ENCODE peak calls at places on chromosomes 5 and 9, in ten cellular contexts. U, F, D, I, T, R, B, C, L and H are unnamed samples.

GRCh38 chr5:134592141-134592746 is 40.4 kb downstream of the SAR1B start:
- DNase-seq in U (peak), F (no peak), D (peak), I (no peak), T (no peak), R (no peak), B (no peak), C (no peak), L (no peak), H (peak)

GRCh38 chr5:138444774-138445546 is 6.1 kb downstream of the REEP2 start:
- DNase-seq in U (no peak), F (no peak), D (no peak), I (no peak), T (no peak), R (no peak), B (no peak), C (peak), L (peak), H (no peak)

GRCh38 chr9:107488400-107489143 is 997 bp downstream of the KLF4 start:
- DNase-seq in U (peak), F (no peak), D (peak), I (peak), T (peak), R (peak), B (peak), C (peak), L (peak), H (peak)

GRCh38 chr5:176943816-176944215 is 44.7 kb upstream of the HK3 start:
- DNase-seq in U (no peak), F (no peak), D (no peak), I (no peak), T (no peak), R (no peak), B (no peak), C (no peak), L (no peak), H (no peak)

GRCh38 chr5:98503582-98503981 is 269.9 kb upstream of the RGMB start:
- DNase-seq in U (no peak), F (no peak), D (no peak), I (no peak), T (no peak), R (no peak), B (no peak), C (no peak), L (no peak), H (no peak)

GRCh38 chr5:17785774-17786173 is 151.5 kb downstream of the TAF11L14 start:
- DNase-seq in U (no peak), F (no peak), D (no peak), I (no peak), T (no peak), R (no peak), B (no peak), C (no peak), L (no peak), H (no peak)

GRCh38 chr9:22813520-22813919 is 366.9 kb downstream of the DMRTA1 start:
- DNase-seq in U (no peak), F (no peak), D (peak), I (no peak), T (no peak), R (no peak), B (peak), C (no peak), L (peak), H (peak)

GRCh38 chr5:141845371-141845821 is 32.8 kb downstream of the PCDH1 start:
- DNase-seq in U (no peak), F (no peak), D (no peak), I (no peak), T (no peak), R (no peak), B (no peak), C (no peak), L (no peak), H (no peak)

DNA sequence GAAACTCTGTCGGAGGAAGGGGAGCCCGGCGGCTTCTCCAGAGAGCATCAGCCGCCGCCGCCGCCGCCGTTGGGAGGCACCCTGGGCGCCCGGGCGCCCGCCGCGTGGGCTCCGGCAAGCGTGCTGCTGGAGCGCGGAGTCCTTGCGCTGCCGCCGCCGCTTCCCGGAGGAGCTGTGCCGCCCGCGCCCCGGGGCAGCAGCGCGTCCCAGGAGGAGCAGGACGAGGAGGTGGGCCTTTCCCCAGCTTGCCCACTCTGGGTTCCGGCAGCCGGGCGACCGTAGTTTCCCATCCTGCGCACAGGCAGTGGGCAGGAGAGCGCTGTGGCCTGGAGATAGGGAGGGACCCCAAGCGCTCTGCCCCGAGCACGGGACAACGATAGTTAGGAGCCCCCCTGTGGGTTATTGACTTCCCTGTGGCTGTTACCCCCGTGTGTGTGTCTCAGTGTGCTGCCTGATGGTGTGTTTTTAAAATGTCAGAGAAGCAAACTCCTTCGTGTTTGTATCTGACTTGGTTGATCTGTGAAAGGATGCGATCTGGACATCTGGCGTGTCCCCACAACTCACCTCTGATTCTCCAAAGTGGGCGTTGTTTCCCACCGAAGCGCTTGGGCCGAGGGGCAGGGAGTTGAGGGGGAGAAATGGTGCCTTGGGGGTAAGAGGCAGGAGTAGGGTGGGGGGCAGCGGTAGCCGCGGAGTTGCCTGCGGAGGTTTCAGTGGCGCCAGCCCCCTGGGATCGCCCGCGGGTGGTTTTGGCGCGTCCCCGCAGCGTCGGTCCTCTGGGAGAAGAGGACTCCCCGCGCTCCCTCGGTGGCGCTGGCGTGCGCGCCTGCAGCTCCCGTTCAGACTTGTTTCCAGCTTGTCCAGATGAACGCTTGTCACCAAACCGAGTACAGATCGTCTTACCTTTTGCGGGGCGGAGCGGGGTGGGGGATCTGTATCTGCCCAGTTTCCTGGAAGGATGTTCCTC is 881 bp downstream of the MAST4 start:
- DNase-seq in U (no peak), F (no peak), D (peak), I (peak), T (peak), R (peak), B (peak), C (no peak), L (peak), H (peak)
- TF ChIP-seq CTCF in U (no peak), F (no peak), D (peak), I (no peak), T (no peak), R (no peak), B (no peak), C (no peak), L (no peak), H (peak)

GRCh38 chr9:125893277-125893676 is 146.1 kb downstream of the PBX3 start:
- DNase-seq in U (no peak), F (no peak), D (no peak), I (no peak), T (no peak), R (no peak), B (no peak), C (no peak), L (no peak), H (no peak)

GRCh38 chr9:125897481-125897880 is 150.3 kb downstream of the PBX3 start:
- DNase-seq in U (no peak), F (no peak), D (no peak), I (no peak), T (no peak), R (no peak), B (no peak), C (no peak), L (no peak), H (no peak)

GRCh38 chr9:125896964-125897363 is 149.8 kb downstream of the PBX3 start:
- DNase-seq in U (no peak), F (no peak), D (no peak), I (no peak), T (no peak), R (no peak), B (no peak), C (no peak), L (no peak), H (no peak)

GRCh38 chr9:125890793-125891192 is 143.6 kb downstream of the PBX3 start:
- DNase-seq in U (no peak), F (no peak), D (no peak), I (no peak), T (no peak), R (no peak), B (no peak), C (no peak), L (no peak), H (no peak)

GRCh38 chr9:125894566-125894965 is 147.4 kb downstream of the PBX3 start:
- DNase-seq in U (no peak), F (no peak), D (no peak), I (no peak), T (no peak), R (no peak), B (no peak), C (no peak), L (no peak), H (peak)
- TF ChIP-seq CTCF in U (no peak), F (no peak), D (no peak), I (no peak), T (no peak), R (no peak), B (no peak), C (no peak), L (no peak), H (no peak)

DNA sequence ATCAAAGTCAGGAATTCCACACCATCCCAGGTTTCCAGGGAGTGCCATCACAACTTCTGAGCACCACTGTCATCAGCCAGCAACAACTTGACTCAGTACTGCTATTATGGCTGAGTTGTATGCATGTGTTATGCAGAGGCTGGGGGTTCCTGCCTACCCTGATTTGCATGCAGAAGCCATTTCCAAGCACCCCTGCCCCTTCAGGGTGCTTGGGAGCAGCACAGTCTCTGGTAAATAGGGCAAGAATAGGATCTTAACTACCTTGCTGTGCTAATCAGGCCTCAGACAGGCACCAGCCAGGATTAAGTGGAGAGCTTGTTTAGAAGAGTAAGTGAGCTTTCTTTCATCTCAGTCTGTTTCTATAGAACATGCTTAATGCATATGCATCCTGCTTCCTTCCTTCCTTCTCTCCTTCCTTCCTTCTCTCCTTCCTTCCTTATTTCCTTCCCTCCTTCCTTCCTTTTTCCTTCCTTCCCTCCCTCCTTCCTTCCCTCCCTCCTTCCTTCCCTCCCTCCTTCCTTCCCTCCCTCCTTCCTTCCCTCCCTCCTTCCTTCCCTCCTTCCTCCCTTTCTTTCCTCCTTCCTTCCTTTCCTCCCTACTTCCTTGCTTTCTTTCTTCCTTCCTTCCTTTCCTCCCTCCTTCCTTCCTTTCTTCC is 175.7 kb downstream of the FRMD3 start:
- DNase-seq in U (no peak), F (no peak), D (no peak), I (no peak), T (no peak), R (no peak), B (no peak), C (no peak), L (no peak), H (no peak)
- TF ChIP-seq CTCF in U (no peak), F (no peak), D (no peak), I (no peak), T (no peak), R (no peak), B (no peak), C (no peak), L (no peak), H (no peak)

DNA sequence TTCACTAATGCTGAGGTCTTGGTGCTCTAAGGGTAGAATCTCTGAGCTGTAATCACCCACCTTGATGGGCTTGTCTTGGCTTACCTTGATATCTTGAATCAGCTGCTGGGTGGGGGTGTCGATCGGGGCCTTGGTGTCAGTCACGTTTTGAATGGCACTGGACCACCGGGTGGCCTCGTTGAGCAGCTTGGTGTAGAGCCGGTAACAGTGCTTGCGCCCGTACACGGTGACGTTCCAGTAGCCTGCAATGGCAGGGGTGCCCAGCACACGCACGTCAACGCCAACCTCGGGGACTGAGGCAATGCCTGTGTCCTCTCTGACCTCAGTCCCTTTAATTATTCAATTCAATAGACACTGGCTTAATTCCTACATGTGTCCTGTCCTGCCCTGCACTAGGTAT is 63.1 kb upstream of the RETREG1 start:
- DNase-seq in U (no peak), F (no peak), D (no peak), I (no peak), T (no peak), R (no peak), B (no peak), C (no peak), L (no peak), H (no peak)
- TF ChIP-seq CTCF in U (no peak), F (no peak), D (no peak), I (no peak), T (no peak), R (no peak), B (no peak), C (no peak), L (peak), H (no peak)

GRCh38 chr9:104608336-104608735 is 2.9 kb upstream of the OR13C2 start:
- DNase-seq in U (no peak), F (no peak), D (no peak), I (no peak), T (no peak), R (no peak), B (peak), C (no peak), L (no peak), H (peak)
- TF ChIP-seq CTCF in U (peak), F (no peak), D (peak), I (no peak), T (no peak), R (no peak), B (peak), C (no peak), L (no peak), H (peak)